ENCODE peak calls at places on chromosome 7, in five cellular contexts. S is transverse colon, R is esophagus squamous epithelium, Q is H1, X is heart left ventricle. V is an unnamed sample.

GRCh38 chr7:129014501-129015101 is 40.3 kb downstream of the TNPO3 start:
- DNase-seq in S (no peak), R (no peak), Q (no peak), X (no peak), V (no peak)

GRCh38 chr7:6250364-6250833 is 22.0 kb downstream of the CYTH3 start:
- DNase-seq in S (no peak), R (no peak), Q (no peak), X (no peak), V (no peak)

GRCh38 chr7:115230882-115231508 is 309.1 kb downstream of the MDFIC start:
- DNase-seq in S (no peak), R (no peak), Q (no peak), X (no peak), V (no peak)

GRCh38 chr7:45610019-45610418 is 35.9 kb downstream of the ADCY1 start:
- DNase-seq in S (no peak), R (no peak), Q (no peak), X (no peak), V (no peak)

GRCh38 chr7:79091661-79092060 is 361.8 kb downstream of the MAGI2 start:
- DNase-seq in S (no peak), R (no peak), Q (no peak), X (no peak), V (no peak)

GRCh38 chr7:98774893-98775292 is 94.9 kb downstream of the TMEM130 start:
- DNase-seq in S (no peak), R (no peak), Q (no peak), X (no peak), V (no peak)

GRCh38 chr7:4739528-4739992 is 35.9 kb upstream of the AP5Z1 start:
- DNase-seq in S (no peak), R (no peak), Q (no peak), X (peak), V (peak)

GRCh38 chr7:108099650-108100049 is 30.5 kb downstream of the LAMB4 start:
- DNase-seq in S (no peak), R (no peak), Q (no peak), X (no peak), V (no peak)

GRCh38 chr7:21939136-21939857 is 6.4 kb downstream of the CDCA7L start:
- DNase-seq in S (no peak), R (no peak), Q (no peak), X (no peak), V (no peak)

GRCh38 chr7:143884276-143884977 is 17.5 kb downstream of the TCAF1 start:
- DNase-seq in S (no peak), R (no peak), Q (no peak), X (no peak), V (no peak)

GRCh38 chr7:18520450-18521235 is 25.1 kb downstream of the HDAC9 start:
- DNase-seq in S (no peak), R (no peak), Q (no peak), X (no peak), V (no peak)

GRCh38 chr7:157077986-157078644 is 60.6 kb upstream of the UBE3C start:
- DNase-seq in S (no peak), R (no peak), Q (peak), X (no peak), V (no peak)

GRCh38 chr7:73706122-73707044 is 13.1 kb downstream of the STX1A start:
- DNase-seq in S (no peak), R (no peak), Q (peak), X (no peak), V (no peak)

GRCh38 chr7:45147858-45148652 is 9.5 kb upstream of the RAMP3 start:
- DNase-seq in S (no peak), R (no peak), Q (no peak), X (no peak), V (no peak)

GRCh38 chr7:150727381-150727780 is 9.8 kb upstream of the GIMAP5 start:
- DNase-seq in S (peak), R (no peak), Q (no peak), X (no peak), V (no peak)

GRCh38 chr7:2508327-2509231 is 11.0 kb upstream of the LFNG start:
- DNase-seq in S (peak), R (no peak), Q (no peak), X (peak), V (no peak)

GRCh38 chr7:151427705-151428392 is 12.1 kb downstream of the CRYGN start:
- DNase-seq in S (no peak), R (no peak), Q (no peak), X (no peak), V (peak)

GRCh38 chr7:78220754-78221153 is 422.2 kb downstream of the PHTF2 start:
- DNase-seq in S (peak), R (no peak), Q (no peak), X (no peak), V (no peak)

DNA sequence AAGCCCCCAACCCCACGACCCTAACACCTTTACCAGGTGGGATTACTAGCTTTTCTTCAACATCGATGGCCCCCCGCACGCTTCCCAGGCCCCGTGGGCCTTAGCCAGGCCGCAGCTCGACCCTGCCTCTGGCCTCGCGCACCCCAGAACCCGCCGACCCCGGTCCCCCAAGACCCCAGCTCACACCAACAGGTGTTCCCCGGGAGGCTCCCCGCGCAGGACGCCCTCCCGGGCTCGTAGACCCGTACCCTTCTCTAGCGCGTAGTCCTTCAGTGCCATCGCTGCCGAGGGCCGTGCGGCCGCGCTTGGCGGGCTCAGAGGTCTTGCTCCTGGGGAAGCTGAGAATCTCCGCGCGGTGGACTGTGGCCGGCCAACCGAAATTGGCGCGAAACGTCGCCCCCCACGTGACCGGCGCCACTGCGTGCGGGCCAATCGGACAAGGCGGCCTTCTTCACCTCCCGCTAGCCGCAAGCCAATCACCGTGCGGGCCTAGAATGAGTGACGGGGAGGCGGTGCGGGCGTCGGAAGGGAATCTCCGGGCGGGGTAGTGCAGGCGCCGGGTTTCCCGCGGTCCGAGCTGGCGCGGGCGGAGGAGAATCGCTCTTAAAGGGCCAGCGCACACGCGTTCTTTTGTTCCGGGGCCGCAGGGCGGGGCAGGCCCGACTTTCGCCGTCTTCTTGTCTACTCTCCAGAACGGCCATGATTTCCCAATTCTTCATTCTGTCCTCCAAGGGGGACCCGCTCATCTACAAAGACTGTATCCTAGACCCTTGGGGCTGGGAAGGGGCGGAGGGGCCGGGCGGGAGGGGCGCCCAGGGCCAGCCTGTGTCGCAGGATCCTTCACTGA is at the start of the genes AP4M1 and MCM7:
- DNase-seq in S (peak), R (peak), Q (peak), X (peak), V (peak)
- TF ChIP-seq POLR2A in S (no peak), R (no peak), Q (peak), X (no peak), V (peak)

GRCh38 chr7:770336-770735 is 43.3 kb upstream of the PRKAR1B start:
- DNase-seq in S (no peak), R (no peak), Q (no peak), X (no peak), V (no peak)
- H3K27ac ChIP-seq in S (peak), R (peak), Q (no peak), X (no peak), V (peak)

GRCh38 chr7:32891046-32891799 is at the start of gene KBTBD2:
- DNase-seq in S (peak), R (peak), Q (peak), X (peak), V (peak)
- TF ChIP-seq POLR2A in S (no peak), R (peak), Q (peak), X (no peak), V (no peak)

GRCh38 chr7:121382479-121382878 is 13.6 kb downstream of the FAM3C start:
- DNase-seq in S (no peak), R (no peak), Q (no peak), X (no peak), V (no peak)
- H3K27ac ChIP-seq in S (no peak), R (no peak), Q (no peak), X (no peak), V (no peak)

GRCh38 chr7:125125315-125125714 is 195.7 kb upstream of the POT1 start:
- DNase-seq in S (no peak), R (no peak), Q (no peak), X (no peak), V (no peak)

GRCh38 chr7:125130173-125130572 is 200.5 kb upstream of the POT1 start:
- DNase-seq in S (no peak), R (no peak), Q (no peak), X (no peak), V (no peak)

GRCh38 chr7:125122225-125122624 is 192.6 kb upstream of the POT1 start:
- DNase-seq in S (no peak), R (no peak), Q (no peak), X (no peak), V (no peak)

GRCh38 chr7:125126376-125126775 is 196.8 kb upstream of the POT1 start:
- DNase-seq in S (no peak), R (no peak), Q (no peak), X (no peak), V (no peak)

DNA sequence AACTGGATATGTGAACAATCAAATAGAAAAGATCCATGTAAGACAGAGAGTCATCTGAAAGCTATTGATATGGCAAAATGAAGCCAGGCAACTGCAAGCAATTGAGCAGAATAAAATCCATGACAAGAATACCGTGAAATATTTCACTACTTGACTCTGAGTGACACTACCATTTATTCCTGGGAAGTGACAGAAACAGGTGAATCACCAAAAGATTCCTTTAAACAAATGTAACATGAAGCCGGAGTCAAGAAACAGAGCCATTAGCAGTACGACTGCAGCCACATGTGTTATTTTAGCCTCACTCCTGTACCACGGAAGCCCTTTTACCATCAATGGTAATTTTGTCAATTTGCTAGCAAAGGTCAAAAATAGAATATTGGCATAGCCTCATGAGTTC is 197.7 kb upstream of the POT1 start:
- DNase-seq in S (no peak), R (no peak), Q (no peak), X (no peak), V (no peak)
- TF ChIP-seq POLR2A in S (no peak), R (no peak), Q (no peak), X (no peak), V (no peak)

DNA sequence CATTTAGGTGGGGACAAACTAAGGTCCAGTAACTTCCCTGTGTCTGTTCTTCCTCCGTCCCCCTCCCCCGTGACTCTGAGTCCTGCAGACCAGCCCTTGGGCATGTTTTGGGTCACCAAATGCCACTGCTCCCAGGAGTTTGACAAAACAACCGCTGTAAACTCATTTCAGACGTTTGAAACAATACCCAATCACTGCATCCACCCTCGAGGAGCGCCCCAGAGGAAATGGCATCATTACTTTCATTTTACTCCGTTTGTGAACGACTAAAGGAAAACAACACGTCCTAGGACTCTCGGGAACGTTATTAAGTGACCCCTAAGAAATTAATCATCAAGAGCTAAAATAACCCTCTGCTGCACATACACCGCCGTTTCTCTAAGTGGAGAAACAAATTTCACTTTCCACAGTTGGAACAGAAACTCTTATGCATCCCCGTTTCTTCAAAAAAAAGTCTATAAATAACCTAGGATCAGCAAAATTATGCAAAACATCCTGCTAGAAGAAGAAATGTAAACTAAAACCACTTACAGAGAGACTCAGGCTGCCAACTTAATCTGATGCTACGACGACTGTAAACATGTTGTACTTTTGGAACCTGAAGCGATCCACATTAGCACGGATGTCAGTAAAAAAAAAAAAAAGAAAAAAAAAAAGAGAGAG is 109.9 kb upstream of the EFCAB10 start:
- DNase-seq in S (peak), R (no peak), Q (no peak), X (no peak), V (no peak)
- H3K27ac ChIP-seq in S (peak), R (peak), Q (peak), X (peak), V (peak)

GRCh38 chr7:7570584-7570983 is 3.9 kb downstream of the MIOS start:
- DNase-seq in S (no peak), R (no peak), Q (no peak), X (no peak), V (no peak)

GRCh38 chr7:7567898-7568531 is 1.3 kb downstream of the MIOS start:
- DNase-seq in S (no peak), R (no peak), Q (no peak), X (no peak), V (no peak)

GRCh38 chr7:7569113-7569527 is 2.4 kb downstream of the MIOS start:
- DNase-seq in S (no peak), R (no peak), Q (no peak), X (no peak), V (no peak)

GRCh38 chr7:7568553-7568952 is 1.9 kb downstream of the MIOS start:
- DNase-seq in S (no peak), R (no peak), Q (no peak), X (no peak), V (no peak)

DNA sequence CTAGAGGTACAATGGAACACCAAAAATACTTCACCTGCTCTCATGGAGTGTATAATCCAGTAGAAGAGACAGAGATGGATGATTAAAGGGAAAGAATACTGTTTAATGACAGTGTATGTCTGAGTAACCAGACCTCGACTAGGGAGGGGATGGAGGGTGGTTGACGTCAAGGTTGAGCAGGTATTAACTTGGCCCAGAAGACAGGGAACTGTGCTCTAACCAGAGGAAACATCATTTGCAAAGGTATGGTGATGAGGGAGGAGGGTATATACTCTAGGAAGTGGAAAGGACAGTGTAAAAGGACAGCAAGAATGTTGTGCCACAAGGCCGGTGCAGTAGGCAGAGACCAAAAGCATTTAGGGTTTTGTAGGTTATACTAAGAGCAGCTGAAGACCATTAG is 2.9 kb downstream of the MIOS start:
- DNase-seq in S (no peak), R (no peak), Q (no peak), X (no peak), V (no peak)
- TF ChIP-seq POLR2A in S (no peak), R (no peak), Q (no peak), X (no peak), V (no peak)